ENCODE peak calls at places on chromosomes 12 and 14, in four cellular contexts. One of them, this sample, is unnamed.

GRCh38 chr14:21103165-21103709 is 2.4 kb downstream of the TMEM253 start:
- DNase-seq in HL-60: no peak
- DNase-seq in K562: no peak
- DNase-seq in GM12878: no peak
- DNase-seq in this sample: no peak

GRCh38 chr14:76320486-76320885 is 55.5 kb upstream of the ESRRB start:
- DNase-seq in K562: no peak
- DNase-seq in GM12878: peak; percentile 9
- DNase-seq in HL-60: no peak
- DNase-seq in this sample: no peak

GRCh38 chr14:35380794-35381193 is 23.8 kb downstream of the NFKBIA start:
- DNase-seq in GM12878: no peak
- DNase-seq in K562: no peak
- DNase-seq in HL-60: no peak
- DNase-seq in this sample: no peak

GRCh38 chr12:9337656-9338055 is 129.5 kb upstream of the PZP start:
- DNase-seq in HL-60: no peak
- DNase-seq in K562: no peak
- DNase-seq in GM12878: no peak
- DNase-seq in this sample: no peak

GRCh38 chr14:103576371-103577024 is 13.7 kb downstream of the COA8 start:
- DNase-seq in HL-60: no peak
- DNase-seq in GM12878: no peak
- DNase-seq in K562: no peak
- DNase-seq in this sample: no peak

GRCh38 chr14:72443256-72443655 is 450.6 kb downstream of the DPF3 start:
- DNase-seq in HL-60: no peak
- DNase-seq in K562: no peak
- DNase-seq in GM12878: no peak
- DNase-seq in this sample: no peak

GRCh38 chr12:104763163-104763805 is 194.8 kb downstream of the SLC41A2 start:
- DNase-seq in HL-60: peak; percentile 81
- DNase-seq in GM12878: no peak
- DNase-seq in K562: peak; percentile 19
- DNase-seq in this sample: no peak

GRCh38 chr12:109961201-109961600 is 35.0 kb downstream of the GIT2 start:
- DNase-seq in GM12878: no peak
- DNase-seq in HL-60: no peak
- DNase-seq in K562: no peak
- DNase-seq in this sample: no peak

GRCh38 chr12:107884769-107885694 is 110.5 kb downstream of the ASCL4 start:
- DNase-seq in K562: peak; percentile 77
- DNase-seq in HL-60: peak; percentile 66
- DNase-seq in GM12878: no peak
- DNase-seq in this sample: peak; percentile 30

GRCh38 chr12:8077207-8077606 is 4.9 kb upstream of the NECAP1 start:
- DNase-seq in GM12878: no peak
- DNase-seq in K562: no peak
- DNase-seq in HL-60: no peak
- DNase-seq in this sample: no peak

GRCh38 chr12:10967409-10967808 is 19.3 kb downstream of the TAS2R50 start:
- DNase-seq in K562: no peak
- DNase-seq in GM12878: no peak
- DNase-seq in HL-60: no peak
- DNase-seq in this sample: no peak

GRCh38 chr14:105364100-105364708 is 34.1 kb upstream of the TEX22 start:
- DNase-seq in HL-60: no peak
- DNase-seq in K562: peak; percentile 13
- DNase-seq in GM12878: no peak
- DNase-seq in this sample: no peak

GRCh38 chr14:35389315-35389667 is 15.3 kb downstream of the NFKBIA start:
- DNase-seq in GM12878: no peak
- DNase-seq in HL-60: no peak
- DNase-seq in K562: no peak
- DNase-seq in this sample: no peak

GRCh38 chr12:78037707-78038106 is 207.0 kb downstream of the NAV3 start:
- DNase-seq in GM12878: no peak
- DNase-seq in HL-60: no peak
- DNase-seq in K562: no peak
- DNase-seq in this sample: no peak

DNA sequence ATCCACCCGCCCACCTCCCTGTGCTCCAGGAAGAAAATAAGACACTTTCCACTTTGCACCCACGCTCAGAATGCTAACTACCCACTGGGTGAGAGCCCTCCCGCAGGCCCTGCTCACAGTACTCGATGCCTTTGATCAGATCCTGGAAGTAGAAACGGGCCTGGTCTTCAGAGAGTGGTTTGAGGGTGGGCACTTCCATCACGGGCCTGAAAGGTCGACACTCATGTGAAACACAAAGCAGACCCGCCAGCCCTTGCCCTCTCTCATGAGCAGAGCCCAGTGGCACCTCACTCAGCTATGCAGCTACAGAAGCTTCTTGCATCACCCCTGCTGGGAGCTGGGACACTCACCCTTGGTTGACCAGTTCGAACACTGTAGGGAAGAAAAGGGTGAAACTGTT is 41.1 kb downstream of the CAMKK2 start:
- DNase-seq in GM12878: no peak
- DNase-seq in K562: no peak
- DNase-seq in HL-60: no peak
- DNase-seq in this sample: no peak
- TF ChIP-seq SPI1 in GM12878: no peak
- TF ChIP-seq SPI1 in K562: no peak
- TF ChIP-seq SPI1 in HL-60: no peak
- TF ChIP-seq SPI1 in this sample: no peak

GRCh38 chr12:96219700-96220206 is 25.6 kb downstream of the ELK3 start:
- DNase-seq in HL-60: no peak
- DNase-seq in GM12878: no peak
- DNase-seq in K562: no peak
- DNase-seq in this sample: no peak

GRCh38 chr12:96213869-96214268 is 19.7 kb downstream of the ELK3 start:
- DNase-seq in GM12878: no peak
- DNase-seq in HL-60: no peak
- DNase-seq in K562: no peak
- DNase-seq in this sample: no peak

GRCh38 chr12:96218989-96219678 is 25.0 kb downstream of the ELK3 start:
- DNase-seq in K562: no peak
- DNase-seq in GM12878: no peak
- DNase-seq in HL-60: no peak
- DNase-seq in this sample: no peak

GRCh38 chr12:96212456-96213375 is 18.5 kb downstream of the ELK3 start:
- DNase-seq in GM12878: no peak
- DNase-seq in HL-60: no peak
- DNase-seq in K562: no peak
- DNase-seq in this sample: no peak

GRCh38 chr12:96215933-96216273 is 21.7 kb downstream of the ELK3 start:
- DNase-seq in GM12878: no peak
- DNase-seq in K562: no peak
- DNase-seq in HL-60: no peak
- DNase-seq in this sample: no peak
- TF ChIP-seq SPI1 in GM12878: no peak
- TF ChIP-seq SPI1 in K562: no peak
- TF ChIP-seq SPI1 in HL-60: no peak
- TF ChIP-seq SPI1 in this sample: no peak

GRCh38 chr12:3313066-3313465 is 177.9 kb upstream of the PRMT8 start:
- DNase-seq in K562: no peak
- DNase-seq in GM12878: no peak
- DNase-seq in HL-60: no peak
- DNase-seq in this sample: no peak

GRCh38 chr12:3311491-3312103 is 179.4 kb upstream of the PRMT8 start:
- DNase-seq in HL-60: no peak
- DNase-seq in K562: no peak
- DNase-seq in GM12878: no peak
- DNase-seq in this sample: no peak

GRCh38 chr12:3309805-3310204 is 181.2 kb upstream of the PRMT8 start:
- DNase-seq in GM12878: no peak
- DNase-seq in K562: no peak
- DNase-seq in HL-60: no peak
- DNase-seq in this sample: no peak

GRCh38 chr12:3310271-3311026 is 180.6 kb upstream of the PRMT8 start:
- DNase-seq in GM12878: no peak
- DNase-seq in HL-60: no peak
- DNase-seq in K562: no peak
- DNase-seq in this sample: no peak

DNA sequence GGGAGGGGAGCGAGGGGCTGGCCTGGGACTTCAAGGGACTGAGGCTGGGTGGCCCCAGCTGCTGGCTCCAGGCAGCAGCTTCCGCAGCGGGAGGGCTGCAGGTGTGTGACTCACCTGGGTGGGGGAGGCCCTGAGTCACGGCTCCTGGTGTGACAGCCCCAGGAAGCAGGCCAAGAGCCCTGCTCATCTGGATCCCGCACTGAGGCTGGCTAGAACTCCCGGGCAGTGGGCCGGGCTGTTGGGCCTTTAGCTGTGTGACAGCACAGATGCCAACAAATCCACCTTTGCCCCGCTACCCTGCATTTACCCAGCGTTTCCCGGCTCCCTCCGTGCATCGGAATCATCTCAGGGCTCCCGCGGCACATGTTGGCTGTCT is 180.0 kb upstream of the PRMT8 start:
- DNase-seq in GM12878: no peak
- DNase-seq in K562: no peak
- DNase-seq in HL-60: no peak
- DNase-seq in this sample: no peak
- TF ChIP-seq SPI1 in GM12878: no peak
- TF ChIP-seq SPI1 in K562: no peak
- TF ChIP-seq SPI1 in HL-60: no peak
- TF ChIP-seq SPI1 in this sample: no peak

GRCh38 chr12:26725517-26725916 is 107.5 kb downstream of the ITPR2 start:
- DNase-seq in K562: no peak
- DNase-seq in HL-60: no peak
- DNase-seq in GM12878: no peak
- DNase-seq in this sample: no peak

GRCh38 chr12:26727482-26728204 is 105.4 kb downstream of the ITPR2 start:
- DNase-seq in K562: no peak
- DNase-seq in GM12878: no peak
- DNase-seq in HL-60: no peak
- DNase-seq in this sample: no peak

GRCh38 chr12:26730546-26731085 is 102.4 kb downstream of the ITPR2 start:
- DNase-seq in GM12878: no peak
- DNase-seq in HL-60: no peak
- DNase-seq in K562: no peak
- DNase-seq in this sample: no peak

GRCh38 chr12:26726956-26727355 is 106.0 kb downstream of the ITPR2 start:
- DNase-seq in HL-60: no peak
- DNase-seq in K562: no peak
- DNase-seq in GM12878: no peak
- DNase-seq in this sample: no peak

GRCh38 chr12:26728205-26729050 is 104.6 kb downstream of the ITPR2 start:
- DNase-seq in HL-60: no peak
- DNase-seq in K562: no peak
- DNase-seq in GM12878: peak; percentile 76
- DNase-seq in this sample: no peak
- TF ChIP-seq SPI1 in HL-60: no peak
- TF ChIP-seq SPI1 in K562: no peak
- TF ChIP-seq SPI1 in GM12878: no peak
- TF ChIP-seq SPI1 in this sample: no peak